ENCODE peak calls at places on chromosomes 3 and 15, in eight cellular contexts. Q is substantia nigra; R is heart right ventricle; B is CD4-positive, alpha-beta memory T cell; S is upper lobe of left lung; C is AG04450; V is stomach; J is tibial artery. D is an unnamed sample.

GRCh38 chr15:70096975-70097336 is 761 bp downstream of the TLE3 start:
- DNase-seq in Q (no peak), R (peak; percentile 35), B (no peak), S (peak; percentile 92), C (no peak), V (no peak), J (no peak), D (no peak)

GRCh38 chr3:191361456-191361855 is 31.1 kb upstream of the UTS2B start:
- DNase-seq in Q (no peak), R (no peak), B (no peak), S (no peak), C (no peak), V (no peak), J (no peak), D (no peak)

GRCh38 chr3:166283856-166284255 is 446.6 kb upstream of the BCHE start:
- DNase-seq in Q (no peak), R (no peak), B (no peak), S (no peak), C (peak; percentile 67), V (no peak), J (no peak), D (no peak)

GRCh38 chr3:71616571-71617021 is 33.1 kb upstream of the FOXP1 start:
- DNase-seq in Q (no peak), R (no peak), B (no peak), S (no peak), C (no peak), V (no peak), J (no peak), D (no peak)

GRCh38 chr3:72143322-72143721 is 358.4 kb upstream of the PROK2 start:
- DNase-seq in Q (no peak), R (no peak), B (no peak), S (no peak), C (no peak), V (no peak), J (no peak), D (no peak)

GRCh38 chr3:147409143-147410121 is at the start of gene ZIC1:
- DNase-seq in Q (no peak), R (no peak), B (no peak), S (peak; percentile 80), C (no peak), V (no peak), J (no peak), D (no peak)

GRCh38 chr3:141407043-141407442 is 38.7 kb downstream of the ZBTB38 start:
- DNase-seq in Q (no peak), R (no peak), B (no peak), S (no peak), C (peak; percentile 96), V (no peak), J (no peak), D (no peak)

GRCh38 chr3:31410411-31410810 is 122.3 kb upstream of the STT3B start:
- DNase-seq in Q (no peak), R (no peak), B (no peak), S (no peak), C (no peak), V (no peak), J (no peak), D (no peak)

GRCh38 chr15:50298340-50298739 is 32.8 kb upstream of the HDC start:
- DNase-seq in Q (no peak), R (no peak), B (no peak), S (no peak), C (no peak), V (no peak), J (no peak), D (no peak)

GRCh38 chr15:69385831-69386230 is 28.3 kb upstream of the KIF23 start:
- DNase-seq in Q (no peak), R (no peak), B (no peak), S (no peak), C (no peak), V (no peak), J (no peak), D (no peak)

GRCh38 chr3:167450675-167451074 is 23.2 kb downstream of the SERPINI2 start:
- DNase-seq in Q (no peak), R (no peak), B (no peak), S (no peak), C (no peak), V (no peak), J (no peak), D (no peak)

GRCh38 chr3:126053513-126053912 is 30.4 kb downstream of the SLC41A3 start:
- DNase-seq in Q (no peak), R (no peak), B (no peak), S (no peak), C (no peak), V (no peak), J (no peak), D (no peak)

DNA sequence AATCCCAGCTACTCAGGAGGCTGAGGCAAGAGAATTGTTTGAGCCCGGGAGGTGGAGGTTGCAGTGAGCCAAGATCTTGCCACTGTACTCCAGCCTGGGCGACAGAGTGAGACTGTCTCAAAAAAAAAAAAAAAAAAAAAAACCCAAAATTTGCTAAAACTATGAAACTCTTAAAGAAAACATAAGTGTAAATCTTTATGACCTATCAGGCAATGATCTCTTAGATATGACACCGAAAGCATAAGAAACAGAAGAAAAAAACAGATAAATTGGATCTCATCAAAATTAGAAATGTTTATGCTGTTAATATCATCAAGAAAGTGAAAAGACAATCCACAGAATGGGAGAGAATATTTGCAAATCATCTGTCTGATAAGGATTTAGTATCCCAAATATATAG is 15.3 kb downstream of the GRAMD2A start:
- DNase-seq in Q (no peak), R (no peak), B (no peak), S (no peak), C (no peak), V (no peak), J (no peak), D (no peak)
- H3K27ac ChIP-seq in Q (no peak overlapping the region), R (no peak overlapping the region), B (no peak overlapping the region), S (no peak overlapping the region), C (no peak overlapping the region), V (no peak overlapping the region), J (no peak overlapping the region), D (no peak overlapping the region)

GRCh38 chr15:74364936-74365618 is 2.4 kb downstream of the CYP11A1 start:
- DNase-seq in Q (no peak), R (no peak), B (no peak), S (no peak), C (no peak), V (no peak), J (peak; percentile 21), D (no peak)
- H3K27ac ChIP-seq in Q (no peak overlapping the region), R (no peak overlapping the region), B (no peak overlapping the region), S (peak overlapping the region; percentile 2), C (no peak overlapping the region), V (peak overlapping the region; percentile 60), J (no peak overlapping the region), D (peak overlapping the region; percentile 60)

GRCh38 chr15:99454107-99454809 is 111.5 kb upstream of the MEF2A start:
- DNase-seq in Q (no peak), R (no peak), B (no peak), S (no peak), C (no peak), V (peak; percentile 25), J (peak; percentile 59), D (no peak)
- H3K27ac ChIP-seq in Q (peak overlapping the region; percentile 77), R (peak overlapping the region; percentile 84), B (no peak overlapping the region), S (peak overlapping the region; percentile 94), C (peak overlapping the region; percentile 97), V (peak overlapping the region; percentile 87), J (peak overlapping the region; percentile 92), D (peak overlapping the region; percentile 90)

GRCh38 chr3:124269619-124270018 is 277.7 kb upstream of the ROPN1 start:
- DNase-seq in Q (no peak), R (no peak), B (no peak), S (no peak), C (no peak), V (no peak), J (no peak), D (no peak)

GRCh38 chr3:124276163-124276862 is 284.4 kb upstream of the ROPN1 start:
- DNase-seq in Q (no peak), R (no peak), B (no peak), S (no peak), C (no peak), V (no peak), J (peak; percentile 63), D (no peak)

GRCh38 chr3:124275421-124275820 is 283.5 kb upstream of the ROPN1 start:
- DNase-seq in Q (no peak), R (peak; percentile 57), B (no peak), S (no peak), C (no peak), V (no peak), J (peak; percentile 86), D (no peak)

GRCh38 chr3:124273651-124274050 is 281.7 kb upstream of the ROPN1 start:
- DNase-seq in Q (no peak), R (no peak), B (no peak), S (no peak), C (no peak), V (no peak), J (peak; percentile 53), D (no peak)

DNA sequence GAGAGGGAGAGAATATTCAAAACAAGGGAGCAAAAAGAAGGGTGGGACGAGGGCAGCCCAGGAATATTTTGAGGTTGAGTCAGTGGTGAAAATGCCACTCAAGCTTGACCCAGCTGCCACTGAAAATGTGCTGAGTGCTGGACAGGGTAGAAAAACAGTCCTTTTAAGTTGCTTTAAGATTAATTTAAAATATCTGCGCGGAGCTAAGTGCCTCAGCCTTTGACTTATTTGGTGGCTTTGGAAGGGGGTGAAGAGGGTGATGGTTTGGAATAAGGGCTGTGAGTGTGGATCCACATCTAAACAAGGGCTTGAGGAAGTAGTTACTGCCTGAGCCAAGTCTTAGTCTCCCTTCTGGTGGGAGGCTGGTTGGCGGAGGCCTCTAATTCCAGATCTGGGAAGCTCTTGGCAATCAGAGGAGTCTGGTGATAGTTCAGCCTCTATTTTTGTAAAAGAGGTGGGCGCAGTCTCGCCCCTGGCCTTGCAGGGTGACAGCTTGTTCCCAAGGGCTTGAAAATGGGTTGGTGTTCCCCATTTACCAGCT is 280.8 kb upstream of the ROPN1 start:
- DNase-seq in Q (no peak), R (no peak), B (no peak), S (no peak), C (no peak), V (no peak), J (peak; percentile 90), D (no peak)
- H3K27ac ChIP-seq in Q (no peak overlapping the region), R (peak overlapping the region; percentile 27), B (no peak overlapping the region), S (peak overlapping the region; percentile 4), C (no peak overlapping the region), V (peak overlapping the region; percentile 70), J (peak overlapping the region; percentile 89), D (no peak overlapping the region)